ENCODE peak calls at places on chromosomes 2 and 18, in seven cellular contexts. W, F, D, Y, Q, P and M are unnamed samples.

GRCh38 chr2:97699765-97700444 is 13.5 kb upstream of the ZAP70 start:
- DNase-seq in W (peak), F (peak), D (peak), Y (peak), Q (peak), P (peak), M (peak)

GRCh38 chr2:215847056-215847455 is 166.3 kb downstream of the MREG start:
- DNase-seq in W (no peak), F (no peak), D (no peak), Y (no peak), Q (no peak), P (no peak), M (no peak)

GRCh38 chr2:154713605-154714004 is 15.1 kb downstream of the KCNJ3 start:
- DNase-seq in W (no peak), F (no peak), D (no peak), Y (no peak), Q (no peak), P (no peak), M (no peak)

GRCh38 chr2:62884514-62884913 is 166.1 kb upstream of the OTX1 start:
- DNase-seq in W (no peak), F (no peak), D (peak), Y (no peak), Q (no peak), P (no peak), M (no peak)

GRCh38 chr2:42928692-42929576 is 136.6 kb upstream of the HAAO start:
- DNase-seq in W (no peak), F (no peak), D (peak), Y (no peak), Q (peak), P (no peak), M (no peak)

GRCh38 chr2:108220191-108220590 is 19.6 kb upstream of the SULT1C3 start:
- DNase-seq in W (no peak), F (no peak), D (no peak), Y (no peak), Q (no peak), P (no peak), M (no peak)

GRCh38 chr2:239190346-239190745 is 210.5 kb downstream of the HDAC4 start:
- DNase-seq in W (no peak), F (no peak), D (no peak), Y (no peak), Q (no peak), P (no peak), M (no peak)

GRCh38 chr2:72916743-72917137 is 579 bp upstream of the EMX1 start:
- DNase-seq in W (no peak), F (no peak), D (no peak), Y (peak), Q (peak), P (no peak), M (no peak)

GRCh38 chr2:236972491-236973379 is 113.0 kb upstream of the COPS8 start:
- DNase-seq in W (peak), F (peak), D (peak), Y (peak), Q (peak), P (peak), M (no peak)

GRCh38 chr18:9321017-9321452 is 13.5 kb upstream of the TWSG1 start:
- DNase-seq in W (no peak), F (no peak), D (peak), Y (no peak), Q (no peak), P (no peak), M (no peak)

GRCh38 chr2:219433666-219434467 is 776 bp upstream of the SPEG start:
- DNase-seq in W (no peak), F (no peak), D (peak), Y (no peak), Q (peak), P (no peak), M (peak)